ENCODE peak calls at places on chromosome 13, in eight cellular contexts. U, Z, F, N, A, V, D and W are unnamed samples. For H3K4me1, the result is how much of the 10 kb centered on the place peaks cover.

GRCh38 chr13:19596960-19597361 is 35.6 kb upstream of the TPTE2 start:
- DNase-seq in U (no peak), Z (peak), F (no peak), N (peak), A (peak), V (peak), D (no peak), W (peak)

GRCh38 chr13:87274209-87274819 is 396.9 kb upstream of the SLITRK5 start:
- DNase-seq in U (peak), Z (peak), F (peak), N (peak), A (peak), V (peak), D (peak), W (peak)

GRCh38 chr13:99261040-99261439 is 2.9 kb upstream of the GPR18 start:
- DNase-seq in U (no peak), Z (no peak), F (no peak), N (no peak), A (no peak), V (peak), D (no peak), W (no peak)

GRCh38 chr13:109804654-109805053 is 18.3 kb upstream of the IRS2 start:
- DNase-seq in U (no peak), Z (no peak), F (no peak), N (no peak), A (no peak), V (no peak), D (no peak), W (no peak)

GRCh38 chr13:39364797-39365468 is 238.1 kb downstream of the LHFPL6 start:
- DNase-seq in U (no peak), Z (peak), F (peak), N (peak), A (peak), V (peak), D (peak), W (peak)

GRCh38 chr13:27952931-27953670 is 16.0 kb downstream of the CDX2 start:
- DNase-seq in U (no peak), Z (no peak), F (no peak), N (peak), A (no peak), V (peak), D (peak), W (no peak)

GRCh38 chr13:31160857-31161582 is 684 bp downstream of the HSPH1 start:
- DNase-seq in U (peak), Z (peak), F (peak), N (peak), A (peak), V (peak), D (peak), W (peak)

GRCh38 chr13:99990045-99990977 is 8.7 kb downstream of the ZIC2 start:
- DNase-seq in U (no peak), Z (no peak), F (peak), N (no peak), A (no peak), V (no peak), D (peak), W (no peak)

GRCh38 chr13:30373727-30374126 is 48.6 kb upstream of the UBE2L5 start:
- DNase-seq in U (peak), Z (no peak), F (no peak), N (no peak), A (no peak), V (no peak), D (no peak), W (no peak)

GRCh38 chr13:47025791-47026419 is 129.1 kb upstream of the HTR2A start:
- DNase-seq in U (no peak), Z (peak), F (no peak), N (no peak), A (no peak), V (no peak), D (no peak), W (no peak)

GRCh38 chr13:39552233-39552632 is 50.8 kb downstream of the LHFPL6 start:
- DNase-seq in U (no peak), Z (no peak), F (no peak), N (no peak), A (no peak), V (no peak), D (no peak), W (no peak)

GRCh38 chr13:37109080-37109678 is 3.7 kb upstream of the CSNK1A1L start:
- DNase-seq in U (no peak), Z (peak), F (peak), N (peak), A (peak), V (peak), D (peak), W (peak)

DNA sequence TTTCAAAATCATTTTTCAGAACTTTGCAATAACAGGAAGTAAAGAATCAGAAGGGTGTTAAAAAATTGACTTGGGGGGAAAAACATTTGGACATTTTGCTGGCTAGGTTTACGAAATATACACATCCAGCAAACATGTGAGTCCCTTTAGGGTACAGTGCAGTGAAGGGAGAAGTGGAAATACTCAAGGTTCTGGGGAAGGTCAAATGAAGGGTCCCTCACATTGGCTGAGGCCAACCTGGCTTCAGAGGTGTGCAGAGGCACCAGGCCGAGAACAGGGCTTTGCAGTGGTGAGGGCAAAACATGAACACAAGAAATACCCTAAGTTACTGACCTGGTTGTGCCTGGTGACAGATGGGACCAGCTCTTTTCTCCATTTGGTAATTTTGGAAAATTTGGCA is 1.6 kb upstream of the UPF3A start:
- DNase-seq in U (no peak), Z (no peak), F (no peak), N (no peak), A (no peak), V (no peak), D (no peak), W (no peak)
- H3K4me1 ChIP-seq in U (half or more), Z (under half), F (under half), N (under half), A (under half), V (under half), D (under half), W (under half)

DNA sequence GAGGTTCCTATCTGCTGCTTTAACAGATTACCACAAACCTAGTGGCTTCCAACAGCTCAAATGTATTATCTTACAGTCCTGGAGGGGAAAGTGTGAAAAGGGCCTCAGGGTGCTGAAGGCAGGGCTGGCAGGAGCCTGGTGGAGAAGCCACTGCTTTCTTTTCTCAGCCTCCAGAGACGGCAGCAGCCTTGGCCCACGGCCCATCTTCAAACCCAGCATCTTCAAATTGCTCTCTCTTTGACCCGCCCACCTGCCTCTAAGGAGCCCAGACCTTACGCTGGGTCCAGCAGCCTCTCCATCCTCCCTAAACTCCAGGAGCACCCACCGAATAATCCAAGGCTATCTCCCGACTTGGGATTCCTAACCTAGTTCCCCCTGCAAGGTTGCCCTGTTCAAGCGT is 35.6 kb downstream of the C13orf46 start:
- DNase-seq in U (no peak), Z (no peak), F (no peak), N (no peak), A (no peak), V (no peak), D (no peak), W (no peak)
- TF ChIP-seq EZH2 in U (no peak), Z (no peak), F (no peak), N (no peak), A (no peak), V (no peak), D (no peak), W (no peak)

DNA sequence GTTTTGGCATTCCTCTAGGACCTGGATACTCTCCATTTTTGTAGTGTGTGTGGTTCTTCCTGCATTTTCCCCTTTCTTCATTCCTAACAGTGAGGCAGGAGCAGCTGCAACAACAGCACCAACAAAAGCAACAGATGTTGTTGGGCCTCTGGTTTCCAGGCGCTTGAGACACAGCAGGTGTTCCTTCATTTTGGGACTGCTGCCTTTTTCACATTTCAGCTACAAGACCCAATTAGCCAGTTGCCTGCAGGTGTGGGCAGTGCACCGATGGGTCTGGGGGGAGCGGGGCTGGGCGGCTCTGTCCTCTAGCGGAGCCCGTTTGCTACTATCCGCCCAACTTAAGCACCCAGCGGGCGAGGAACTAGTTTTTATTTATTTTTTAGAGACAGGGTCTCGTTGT is 26.0 kb downstream of the ELF1 start:
- DNase-seq in U (peak), Z (peak), F (peak), N (no peak), A (no peak), V (no peak), D (peak), W (no peak)
- H3K4me1 ChIP-seq in U (under half), Z (under half), F (under half), N (under half), A (under half), V (under half), D (under half), W (under half)

DNA sequence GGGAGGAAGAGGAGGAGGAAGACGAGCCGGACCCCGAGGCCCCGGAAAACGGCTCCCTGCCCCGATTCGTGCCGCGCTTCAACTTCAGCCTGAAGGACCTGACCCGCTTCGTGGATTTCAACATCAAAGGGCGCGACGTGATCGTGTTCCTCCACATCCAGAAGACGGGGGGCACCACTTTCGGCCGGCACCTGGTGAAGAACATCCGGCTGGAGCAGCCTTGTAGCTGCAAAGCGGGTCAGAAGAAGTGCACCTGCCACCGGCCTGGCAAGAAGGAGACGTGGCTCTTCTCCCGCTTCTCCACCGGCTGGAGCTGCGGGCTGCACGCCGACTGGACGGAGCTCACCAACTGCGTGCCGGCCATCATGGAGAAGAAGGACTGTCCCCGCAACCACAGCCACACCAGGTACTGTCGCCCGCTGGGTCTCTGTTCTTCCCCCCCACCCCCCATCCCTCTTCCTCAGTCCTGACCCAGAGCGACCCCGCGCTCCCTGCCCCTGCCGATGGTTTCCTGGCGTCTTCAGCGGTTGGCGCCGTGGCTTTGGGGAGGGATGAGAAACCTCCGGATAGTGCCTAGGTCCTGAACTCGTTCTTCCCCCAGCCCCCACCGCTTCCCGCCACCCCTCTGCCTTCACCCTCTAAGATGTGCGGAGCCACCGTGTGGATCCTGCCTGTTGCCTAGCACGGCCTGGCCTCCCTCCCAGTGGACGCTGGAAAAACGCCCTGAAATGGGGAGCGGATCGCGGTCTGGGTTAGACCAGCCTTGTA is 1.4 kb downstream of the HS6ST3 start:
- DNase-seq in U (no peak), Z (no peak), F (peak), N (peak), A (no peak), V (no peak), D (peak), W (peak)
- TF ChIP-seq EZH2 in U (no peak), Z (peak), F (peak), N (peak), A (peak), V (no peak), D (peak), W (peak)

GRCh38 chr13:48571121-48571901 is 38.4 kb upstream of the RCBTB2 start:
- DNase-seq in U (no peak), Z (peak), F (no peak), N (peak), A (no peak), V (no peak), D (no peak), W (peak)

GRCh38 chr13:48564046-48564445 is 31.2 kb upstream of the RCBTB2 start:
- DNase-seq in U (no peak), Z (no peak), F (no peak), N (no peak), A (peak), V (no peak), D (no peak), W (peak)

GRCh38 chr13:48563611-48564010 is 30.7 kb upstream of the RCBTB2 start:
- DNase-seq in U (no peak), Z (no peak), F (no peak), N (no peak), A (no peak), V (no peak), D (no peak), W (no peak)

GRCh38 chr13:48570225-48570828 is 37.4 kb upstream of the RCBTB2 start:
- DNase-seq in U (no peak), Z (no peak), F (no peak), N (no peak), A (no peak), V (no peak), D (no peak), W (no peak)

DNA sequence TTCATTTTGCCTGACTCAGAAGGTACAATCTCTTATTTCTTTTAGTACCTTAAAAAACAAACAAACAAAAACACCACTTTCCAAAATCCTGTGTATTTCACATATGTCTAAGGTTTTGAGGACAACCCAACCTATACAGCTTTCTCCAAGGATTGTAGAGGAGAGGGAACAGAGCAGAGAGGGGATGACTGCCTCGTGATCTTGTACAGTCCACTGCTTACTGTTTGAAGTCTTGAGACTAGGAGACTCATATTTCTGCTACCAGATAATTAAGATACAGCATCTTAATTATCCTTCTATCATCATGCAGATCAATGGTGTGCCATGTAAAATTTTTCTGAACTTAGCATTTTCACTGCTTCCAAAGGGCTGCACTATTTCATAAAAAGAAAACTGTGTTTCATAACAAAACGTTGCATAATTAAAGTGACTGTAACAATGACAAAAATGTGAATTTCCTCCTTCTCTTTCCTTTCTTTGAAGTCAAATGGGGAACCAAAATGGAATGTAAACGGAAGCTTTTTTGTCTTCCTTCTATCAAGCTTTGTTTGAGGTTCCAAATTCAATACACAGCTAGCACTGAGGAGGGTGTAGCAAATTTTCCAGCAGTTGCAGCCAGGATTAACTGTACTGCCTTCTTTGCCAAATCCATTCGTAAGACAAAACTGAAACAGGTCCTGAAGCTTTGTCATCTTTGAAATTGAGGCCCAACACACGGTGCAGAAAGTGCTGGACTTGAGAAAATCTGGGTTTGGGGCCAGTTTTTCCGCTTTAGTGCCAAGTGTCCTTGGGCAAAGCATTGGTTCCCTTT is 34.8 kb upstream of the RCBTB2 start:
- DNase-seq in U (no peak), Z (no peak), F (no peak), N (peak), A (no peak), V (peak), D (no peak), W (peak)
- H3K4me1 ChIP-seq in U (under half), Z (under half), F (under half), N (under half), A (under half), V (under half), D (under half), W (under half)

GRCh38 chr13:21149568-21149967 is 26.8 kb downstream of the SKA3 start:
- DNase-seq in U (no peak), Z (peak), F (no peak), N (no peak), A (no peak), V (no peak), D (no peak), W (no peak)
- TF ChIP-seq EZH2 in U (no peak), Z (no peak), F (no peak), N (no peak), A (no peak), V (no peak), D (no peak), W (no peak)

DNA sequence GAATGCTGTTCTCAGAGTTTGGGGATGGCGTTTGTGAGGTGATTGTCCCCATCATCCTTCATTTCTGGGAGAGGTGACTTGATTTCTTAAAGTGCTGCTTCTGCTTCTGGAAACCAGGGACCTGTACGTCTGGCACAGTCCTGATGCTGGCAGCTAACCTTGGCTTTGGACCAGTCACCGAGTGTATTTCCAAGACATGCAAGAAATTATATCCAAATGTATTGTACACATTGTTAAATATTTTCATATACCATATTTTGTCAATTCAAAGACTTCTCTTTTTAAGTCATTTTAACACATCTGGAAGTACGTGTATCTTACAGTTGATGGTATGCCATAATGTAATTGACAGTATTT is 97.4 kb downstream of the ARHGEF7 start:
- DNase-seq in U (no peak), Z (no peak), F (no peak), N (no peak), A (no peak), V (no peak), D (no peak), W (no peak)
- H3K4me1 ChIP-seq in U (under half), Z (under half), F (half or more), N (under half), A (under half), V (under half), D (half or more), W (under half)

GRCh38 chr13:107866666-107867623 is 348.4 kb downstream of the LIG4 start:
- DNase-seq in U (no peak), Z (peak), F (peak), N (peak), A (peak), V (no peak), D (peak), W (peak)
- TF ChIP-seq EZH2 in U (no peak), Z (no peak), F (no peak), N (no peak), A (no peak), V (no peak), D (peak), W (no peak)

GRCh38 chr13:62049992-62050391 is 634.3 kb upstream of the PCDH20 start:
- DNase-seq in U (no peak), Z (no peak), F (no peak), N (no peak), A (no peak), V (no peak), D (no peak), W (no peak)
- H3K4me1 ChIP-seq in U (under half), Z (under half), F (under half), N (under half), A (under half), V (under half), D (under half), W (under half)